ENCODE peak calls at places on chromosomes 11 and 22, in six cellular contexts. U is lower lobe of right lung, I is hepatocyte, W is spleen, O is heart right ventricle, B is astrocyte. Q is an unnamed sample. For H3K4me1, the result is how much of the 10 kb centered on the place peaks cover.

GRCh38 chr11:126186031-126186698 is 25.3 kb downstream of the RPUSD4 start:
- DNase-seq in O (peak), I (no peak), W (peak), B (no peak), U (no peak), Q (no peak)

GRCh38 chr11:17406818-17407149 is 18.3 kb upstream of the KCNJ11 start:
- DNase-seq in B (no peak), U (no peak), I (no peak), O (no peak), W (peak), Q (no peak)

GRCh38 chr22:48704335-48704734 is 1123.3 kb downstream of the BRD1 start:
- DNase-seq in B (no peak), I (no peak), O (no peak), W (peak), U (no peak), Q (no peak)

GRCh38 chr11:60978546-60979380 is 7.3 kb downstream of the CD6 start:
- DNase-seq in U (no peak), B (no peak), I (no peak), W (no peak), O (no peak), Q (peak)

GRCh38 chr11:16295592-16295991 is 60.8 kb downstream of the SOX6 start:
- DNase-seq in B (no peak), U (no peak), W (no peak), O (no peak), I (no peak), Q (no peak)

GRCh38 chr11:81070948-81071347 is 1630.1 kb upstream of the TENM4 start:
- DNase-seq in U (no peak), B (no peak), O (no peak), I (no peak), W (no peak), Q (no peak)

GRCh38 chr11:92843455-92843854 is 126.0 kb upstream of the MTNR1B start:
- DNase-seq in U (no peak), I (no peak), B (no peak), W (no peak), O (no peak), Q (no peak)

GRCh38 chr11:122105009-122105828 is 10.8 kb downstream of the BLID start:
- DNase-seq in W (no peak), B (peak), U (no peak), I (no peak), O (no peak), Q (peak)

GRCh38 chr11:64960719-64961118 is 11.2 kb downstream of the MAJIN start:
- DNase-seq in U (no peak), B (no peak), I (no peak), W (no peak), O (no peak), Q (no peak)

GRCh38 chr11:33617672-33618362 is 82.8 kb downstream of the C11orf91 start:
- DNase-seq in O (no peak), B (no peak), U (no peak), I (no peak), W (no peak), Q (no peak)

GRCh38 chr11:536841-537621 is at the start of gene LRRC56:
- DNase-seq in O (peak), B (peak), I (peak), U (peak), W (peak), Q (peak)

GRCh38 chr11:75507571-75507970 is 18.2 kb downstream of the GDPD5 start:
- DNase-seq in U (no peak), O (no peak), I (no peak), B (no peak), W (no peak), Q (no peak)

GRCh38 chr11:19674420-19674819 is 38.2 kb upstream of the NAV2 start:
- DNase-seq in O (no peak), I (peak), U (peak), W (no peak), B (no peak), Q (peak)

GRCh38 chr22:41561335-41561734 is 525 bp downstream of the CSDC2 start:
- DNase-seq in O (no peak), W (no peak), B (peak), I (peak), U (no peak), Q (peak)

GRCh38 chr11:114075343-114075610 is 15.8 kb downstream of the ZBTB16 start:
- DNase-seq in B (no peak), I (no peak), O (no peak), U (no peak), W (no peak), Q (no peak)

GRCh38 chr11:27420217-27420616 is 52.4 kb downstream of the LGR4 start:
- DNase-seq in W (no peak), O (no peak), U (no peak), B (no peak), I (no peak), Q (no peak)

GRCh38 chr11:31254411-31254810 is 115.1 kb downstream of the DCDC1 start:
- DNase-seq in W (no peak), U (no peak), I (no peak), O (no peak), B (peak), Q (no peak)

GRCh38 chr22:18057568-18058209 is 20.1 kb upstream of the PEX26 start:
- DNase-seq in I (peak), W (peak), O (peak), U (no peak), B (peak), Q (no peak)

GRCh38 chr11:72333657-72334056 is 89.7 kb upstream of the PHOX2A start:
- DNase-seq in W (no peak), B (peak), U (no peak), O (no peak), I (peak), Q (peak)

GRCh38 chr11:73648629-73649046 is 2.3 kb downstream of the PLEKHB1 start:
- DNase-seq in U (no peak), W (no peak), I (no peak), O (no peak), B (no peak), Q (no peak)

GRCh38 chr11:62601114-62601363 is 626 bp downstream of the MTA2 start:
- DNase-seq in O (peak), I (no peak), U (no peak), B (no peak), W (peak), Q (peak)

GRCh38 chr11:66546368-66546965 is at the start of gene ACTN3:
- DNase-seq in U (no peak), O (peak), I (peak), W (peak), B (peak), Q (peak)

GRCh38 chr11:60939828-60940227 is 12.1 kb downstream of the SLC15A3 start:
- DNase-seq in U (no peak), B (no peak), I (peak), W (no peak), O (no peak), Q (no peak)

GRCh38 chr11:35030716-35031213 is 108.2 kb upstream of the CD44 start:
- DNase-seq in O (peak), I (peak), B (peak), W (no peak), U (no peak), Q (no peak)

GRCh38 chr22:37442537-37442936 is 15.3 kb upstream of the ELFN2 start:
- DNase-seq in O (no peak), U (no peak), B (peak), W (no peak), I (no peak), Q (no peak)

GRCh38 chr22:23403152-23403719 is 176.9 kb downstream of the IGLL1 start:
- DNase-seq in I (no peak), B (no peak), U (peak), W (peak), O (no peak), Q (no peak)

GRCh38 chr11:133833101-133833898 is 12.0 kb downstream of the SPATA19 start:
- DNase-seq in B (no peak), O (no peak), W (peak), U (no peak), I (no peak), Q (peak)

GRCh38 chr11:78151804-78152203 is 12.4 kb upstream of the ALG8 start:
- DNase-seq in I (no peak), W (no peak), U (no peak), B (no peak), O (no peak), Q (no peak)

GRCh38 chr22:24707477-24707816 is 67.1 kb downstream of the PIWIL3 start:
- DNase-seq in I (no peak), B (no peak), W (no peak), O (no peak), U (no peak), Q (peak)

GRCh38 chr11:128431931-128432330 is 155.4 kb downstream of the ETS1 start:
- DNase-seq in O (no peak), U (no peak), B (no peak), I (no peak), W (no peak), Q (no peak)

GRCh38 chr11:36598051-36598450 is at the start of gene RAG2:
- DNase-seq in B (no peak), U (no peak), I (no peak), W (no peak), O (no peak), Q (no peak)
- H3K4me1 ChIP-seq in B (under half), U (under half), I (under half), W (under half), O (under half), Q (under half)

DNA sequence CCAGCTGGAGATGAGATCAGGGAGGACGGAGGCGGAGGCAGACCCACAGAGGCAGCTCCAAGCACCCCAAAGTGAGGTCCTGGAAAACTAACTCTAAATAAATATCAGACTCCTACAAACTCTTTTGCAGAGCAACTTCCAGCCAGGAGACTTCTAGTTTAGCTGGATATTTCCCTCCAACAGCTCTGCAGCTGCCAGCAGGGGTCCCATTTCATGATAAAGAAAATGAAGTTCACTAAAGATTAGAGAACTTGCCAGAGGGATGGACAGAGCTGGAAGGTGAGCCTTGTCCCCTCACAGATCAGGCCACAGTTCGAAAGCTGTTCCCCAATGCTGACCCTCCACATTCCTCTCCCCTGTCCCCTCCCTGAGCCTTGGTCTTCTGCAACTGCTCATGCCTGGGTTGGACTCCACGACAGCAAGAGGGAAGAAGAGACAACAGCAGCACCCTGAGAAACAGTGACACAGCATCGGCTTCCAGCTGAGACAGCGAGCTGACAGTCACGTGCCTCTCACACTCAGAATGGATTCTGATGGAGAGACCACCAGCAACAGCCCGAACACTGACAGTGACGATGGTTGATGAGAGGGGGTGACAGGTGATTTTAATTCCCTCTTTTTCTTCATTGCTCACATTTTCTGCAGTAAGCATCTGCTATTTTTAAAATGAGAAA is 5.7 kb downstream of the CARS1 start:
- DNase-seq in U (no peak), O (no peak), B (no peak), I (no peak), W (peak), Q (no peak)
- H3K4me1 ChIP-seq in U (under half), O (half or more), B (under half), I (under half), W (half or more), Q (under half)

DNA sequence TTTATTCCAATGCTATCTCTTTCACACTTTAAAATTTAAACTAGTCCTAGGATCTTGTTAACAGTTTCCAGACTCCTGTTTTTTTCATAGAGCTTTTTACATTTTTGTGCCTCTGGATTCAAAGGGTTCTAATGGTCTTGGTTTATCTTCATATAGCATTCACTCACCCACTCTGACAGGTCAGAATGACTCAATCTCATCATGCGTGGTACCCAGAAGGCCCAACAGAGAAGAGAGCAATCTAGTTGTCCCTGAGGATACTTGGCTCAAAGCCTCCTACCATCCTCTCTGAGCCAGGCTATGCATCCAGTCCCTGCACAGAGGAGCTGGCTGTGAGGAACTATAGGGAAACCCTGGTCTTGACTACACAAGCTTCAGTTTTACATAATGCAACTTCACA is 27.5 kb downstream of the MAML2 start:
- DNase-seq in I (no peak), U (no peak), O (no peak), B (no peak), W (no peak), Q (no peak)
- H3K4me1 ChIP-seq in I (under half), U (half or more), O (half or more), B (half or more), W (half or more), Q (under half)

GRCh38 chr22:26481694-26482093 is 1.9 kb downstream of the HPS4 start:
- DNase-seq in B (no peak), U (no peak), I (no peak), O (no peak), W (no peak), Q (no peak)
- H3K4me1 ChIP-seq in B (under half), U (half or more), I (under half), O (half or more), W (half or more), Q (under half)

GRCh38 chr22:39300198-39300830 is 19.1 kb downstream of the RPL3 start:
- DNase-seq in I (no peak), U (peak), O (peak), B (no peak), W (no peak), Q (peak)

GRCh38 chr22:39299829-39300178 is 19.6 kb downstream of the RPL3 start:
- DNase-seq in U (no peak), O (peak), B (no peak), I (no peak), W (no peak), Q (peak)

GRCh38 chr22:39301926-39302325 is 17.5 kb downstream of the RPL3 start:
- DNase-seq in I (no peak), W (no peak), B (no peak), U (no peak), O (no peak), Q (peak)

GRCh38 chr22:39302431-39302960 is 16.9 kb downstream of the RPL3 start:
- DNase-seq in U (no peak), O (no peak), W (no peak), B (no peak), I (no peak), Q (no peak)

DNA sequence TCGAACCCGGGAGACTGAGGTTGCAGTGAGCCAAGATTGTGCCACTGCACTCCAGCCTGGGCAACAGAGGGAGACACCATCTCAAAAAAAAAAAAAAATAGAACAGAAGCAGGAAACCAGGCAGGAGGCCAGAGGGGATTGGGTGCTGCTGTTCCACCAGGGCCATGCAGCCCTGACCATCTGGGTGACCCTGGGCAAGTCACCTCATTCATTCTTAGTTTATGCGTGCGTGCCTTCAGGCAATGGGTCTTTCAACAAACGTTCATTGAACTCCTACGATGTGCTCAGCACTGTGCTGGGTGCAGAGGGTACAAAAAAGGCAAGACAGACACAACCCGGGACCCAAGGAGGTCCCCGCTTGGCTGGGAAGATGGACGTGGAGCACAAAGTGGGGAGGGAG is 18.3 kb downstream of the RPL3 start:
- DNase-seq in B (no peak), W (no peak), U (no peak), I (no peak), O (no peak), Q (no peak)
- H3K4me1 ChIP-seq in B (under half), W (half or more), U (under half), I (under half), O (half or more), Q (under half)

GRCh38 chr22:45686842-45687241 is 15.2 kb downstream of the ATXN10 start:
- DNase-seq in U (no peak), O (no peak), W (no peak), I (no peak), B (peak), Q (no peak)
- H3K4me1 ChIP-seq in U (half or more), O (half or more), W (half or more), I (under half), B (half or more), Q (under half)

DNA sequence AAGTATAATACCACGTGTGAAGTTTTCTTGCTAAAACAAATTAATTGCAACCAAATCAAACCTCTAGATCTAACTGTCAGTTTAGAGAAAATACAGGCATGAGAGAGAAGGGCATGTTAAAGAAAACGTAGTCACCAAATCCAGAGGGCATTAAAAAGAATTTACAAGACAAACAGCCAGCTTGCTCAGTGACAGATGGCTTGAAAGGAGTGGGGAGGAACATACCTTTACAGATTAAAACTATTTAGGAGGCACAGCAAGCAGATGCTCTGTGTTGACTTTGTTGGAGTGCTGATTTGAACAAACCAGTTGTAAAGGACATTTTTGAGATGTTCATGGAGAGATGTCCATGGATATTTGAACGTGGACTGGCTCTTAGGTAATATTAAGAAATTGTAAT is 96.9 kb downstream of the ATXN10 start:
- DNase-seq in W (no peak), O (no peak), U (no peak), I (no peak), B (no peak), Q (no peak)
- H3K4me1 ChIP-seq in W (under half), O (under half), U (under half), I (under half), B (under half), Q (under half)

GRCh38 chr22:29341849-29342127 is 26.3 kb upstream of the RASL10A start:
- DNase-seq in O (no peak), W (no peak), B (no peak), U (no peak), I (no peak), Q (no peak)
- H3K4me1 ChIP-seq in O (half or more), W (under half), B (under half), U (under half), I (under half), Q (under half)

Q was measured in endodermal cell.